ENCODE peak calls at places on chromosomes 2 and 18, in ten cellular contexts. One of them, this sample, is unnamed.

GRCh38 chr2:68225119-68225632 is 27.2 kb downstream of the PPP3R1 start:
- DNase-seq in kidney epithelial cell: no peak
- DNase-seq in osteocyte: no peak
- DNase-seq in ovary: no peak
- DNase-seq in activated effector memory CD4-positive, alpha-beta T cell treated with anti-CD3 and anti-CD28 coated beads, Interleukin-2, amount 50 U/mL, for 16 hours: peak; percentile 64
- DNase-seq in GM18507: no peak
- DNase-seq in upper lobe of right lung: no peak
- DNase-seq in sciatic nerve: no peak
- DNase-seq in M059J: no peak
- DNase-seq in A549: peak; percentile 77
- DNase-seq in this sample: no peak

GRCh38 chr2:177724398-177725287 is 332.1 kb downstream of the AGPS start:
- DNase-seq in kidney epithelial cell: peak; percentile 10
- DNase-seq in osteocyte: no peak
- DNase-seq in ovary: peak; percentile 39
- DNase-seq in activated effector memory CD4-positive, alpha-beta T cell treated with anti-CD3 and anti-CD28 coated beads, Interleukin-2, amount 50 U/mL, for 16 hours: peak; percentile 71
- DNase-seq in GM18507: peak; percentile 28
- DNase-seq in upper lobe of right lung: no peak
- DNase-seq in sciatic nerve: peak; percentile 75
- DNase-seq in M059J: peak; percentile 41
- DNase-seq in A549: peak; percentile 44
- DNase-seq in this sample: no peak

GRCh38 chr2:189485146-189485545 is 43.9 kb downstream of the WDR75 start:
- DNase-seq in kidney epithelial cell: no peak
- DNase-seq in osteocyte: no peak
- DNase-seq in ovary: no peak
- DNase-seq in activated effector memory CD4-positive, alpha-beta T cell treated with anti-CD3 and anti-CD28 coated beads, Interleukin-2, amount 50 U/mL, for 16 hours: no peak
- DNase-seq in GM18507: no peak
- DNase-seq in upper lobe of right lung: no peak
- DNase-seq in sciatic nerve: no peak
- DNase-seq in M059J: no peak
- DNase-seq in A549: no peak
- DNase-seq in this sample: no peak

GRCh38 chr2:18284331-18284730 is 276.1 kb downstream of the RDH14 start:
- DNase-seq in kidney epithelial cell: no peak
- DNase-seq in osteocyte: no peak
- DNase-seq in ovary: no peak
- DNase-seq in activated effector memory CD4-positive, alpha-beta T cell treated with anti-CD3 and anti-CD28 coated beads, Interleukin-2, amount 50 U/mL, for 16 hours: no peak
- DNase-seq in GM18507: no peak
- DNase-seq in upper lobe of right lung: no peak
- DNase-seq in sciatic nerve: no peak
- DNase-seq in M059J: no peak
- DNase-seq in A549: no peak
- DNase-seq in this sample: no peak

GRCh38 chr2:65300134-65300771 is 72.6 kb downstream of the ACTR2 start:
- DNase-seq in kidney epithelial cell: no peak
- DNase-seq in osteocyte: no peak
- DNase-seq in ovary: peak; percentile 88
- DNase-seq in activated effector memory CD4-positive, alpha-beta T cell treated with anti-CD3 and anti-CD28 coated beads, Interleukin-2, amount 50 U/mL, for 16 hours: no peak
- DNase-seq in GM18507: no peak
- DNase-seq in upper lobe of right lung: peak; percentile 71
- DNase-seq in sciatic nerve: peak; percentile 81
- DNase-seq in M059J: peak; percentile 66
- DNase-seq in A549: no peak
- DNase-seq in this sample: peak; percentile 88

GRCh38 chr2:230423851-230424458 is 8.0 kb downstream of the SP100 start:
- DNase-seq in kidney epithelial cell: no peak
- DNase-seq in osteocyte: no peak
- DNase-seq in ovary: no peak
- DNase-seq in activated effector memory CD4-positive, alpha-beta T cell treated with anti-CD3 and anti-CD28 coated beads, Interleukin-2, amount 50 U/mL, for 16 hours: no peak
- DNase-seq in GM18507: no peak
- DNase-seq in upper lobe of right lung: peak; percentile 70
- DNase-seq in sciatic nerve: no peak
- DNase-seq in M059J: peak; percentile 63
- DNase-seq in A549: no peak
- DNase-seq in this sample: no peak

GRCh38 chr2:120391905-120392665 is 46.1 kb downstream of the INHBB start:
- DNase-seq in kidney epithelial cell: no peak
- DNase-seq in osteocyte: peak; percentile 76
- DNase-seq in ovary: no peak
- DNase-seq in activated effector memory CD4-positive, alpha-beta T cell treated with anti-CD3 and anti-CD28 coated beads, Interleukin-2, amount 50 U/mL, for 16 hours: peak; percentile 43
- DNase-seq in GM18507: no peak
- DNase-seq in upper lobe of right lung: peak; percentile 54
- DNase-seq in sciatic nerve: peak; percentile 37
- DNase-seq in M059J: no peak
- DNase-seq in A549: no peak
- DNase-seq in this sample: no peak

GRCh38 chr2:169683054-169683424 is 11.2 kb downstream of the CFAP210 start:
- DNase-seq in kidney epithelial cell: no peak
- DNase-seq in osteocyte: no peak
- DNase-seq in ovary: no peak
- DNase-seq in activated effector memory CD4-positive, alpha-beta T cell treated with anti-CD3 and anti-CD28 coated beads, Interleukin-2, amount 50 U/mL, for 16 hours: no peak
- DNase-seq in GM18507: no peak
- DNase-seq in upper lobe of right lung: no peak
- DNase-seq in sciatic nerve: no peak
- DNase-seq in M059J: peak; percentile 19
- DNase-seq in A549: no peak
- DNase-seq in this sample: no peak

GRCh38 chr2:239750045-239750835 is 274.9 kb downstream of the NDUFA10 start:
- DNase-seq in kidney epithelial cell: no peak
- DNase-seq in osteocyte: no peak
- DNase-seq in ovary: no peak
- DNase-seq in activated effector memory CD4-positive, alpha-beta T cell treated with anti-CD3 and anti-CD28 coated beads, Interleukin-2, amount 50 U/mL, for 16 hours: no peak
- DNase-seq in GM18507: no peak
- DNase-seq in upper lobe of right lung: no peak
- DNase-seq in sciatic nerve: no peak
- DNase-seq in M059J: no peak
- DNase-seq in A549: no peak
- DNase-seq in this sample: no peak

GRCh38 chr2:217662984-217663602 is 339.7 kb downstream of the TNS1 start:
- DNase-seq in kidney epithelial cell: no peak
- DNase-seq in osteocyte: no peak
- DNase-seq in ovary: no peak
- DNase-seq in activated effector memory CD4-positive, alpha-beta T cell treated with anti-CD3 and anti-CD28 coated beads, Interleukin-2, amount 50 U/mL, for 16 hours: no peak
- DNase-seq in GM18507: no peak
- DNase-seq in upper lobe of right lung: no peak
- DNase-seq in sciatic nerve: no peak
- DNase-seq in M059J: peak; percentile 52
- DNase-seq in A549: no peak
- DNase-seq in this sample: no peak

GRCh38 chr2:196549052-196549451 is 90.5 kb upstream of the CCDC150 start:
- DNase-seq in kidney epithelial cell: no peak
- DNase-seq in osteocyte: no peak
- DNase-seq in ovary: no peak
- DNase-seq in activated effector memory CD4-positive, alpha-beta T cell treated with anti-CD3 and anti-CD28 coated beads, Interleukin-2, amount 50 U/mL, for 16 hours: no peak
- DNase-seq in GM18507: no peak
- DNase-seq in upper lobe of right lung: no peak
- DNase-seq in sciatic nerve: no peak
- DNase-seq in M059J: no peak
- DNase-seq in A549: no peak
- DNase-seq in this sample: no peak

GRCh38 chr2:195642677-195643063 is 14.4 kb upstream of the SLC39A10 start:
- DNase-seq in kidney epithelial cell: no peak
- DNase-seq in osteocyte: no peak
- DNase-seq in ovary: no peak
- DNase-seq in activated effector memory CD4-positive, alpha-beta T cell treated with anti-CD3 and anti-CD28 coated beads, Interleukin-2, amount 50 U/mL, for 16 hours: no peak
- DNase-seq in GM18507: no peak
- DNase-seq in upper lobe of right lung: no peak
- DNase-seq in sciatic nerve: no peak
- DNase-seq in M059J: no peak
- DNase-seq in A549: no peak
- DNase-seq in this sample: no peak

GRCh38 chr2:105789745-105790466 is 45.2 kb downstream of the NCK2 start:
- DNase-seq in kidney epithelial cell: no peak
- DNase-seq in osteocyte: no peak
- DNase-seq in ovary: no peak
- DNase-seq in activated effector memory CD4-positive, alpha-beta T cell treated with anti-CD3 and anti-CD28 coated beads, Interleukin-2, amount 50 U/mL, for 16 hours: peak; percentile 87
- DNase-seq in GM18507: peak; percentile 50
- DNase-seq in upper lobe of right lung: no peak
- DNase-seq in sciatic nerve: no peak
- DNase-seq in M059J: peak; percentile 88
- DNase-seq in A549: no peak
- DNase-seq in this sample: no peak

GRCh38 chr18:13445241-13445897 is 226.8 kb downstream of the LDLRAD4 start:
- DNase-seq in kidney epithelial cell: no peak
- DNase-seq in osteocyte: no peak
- DNase-seq in ovary: no peak
- DNase-seq in activated effector memory CD4-positive, alpha-beta T cell treated with anti-CD3 and anti-CD28 coated beads, Interleukin-2, amount 50 U/mL, for 16 hours: no peak
- DNase-seq in GM18507: no peak
- DNase-seq in upper lobe of right lung: no peak
- DNase-seq in sciatic nerve: no peak
- DNase-seq in M059J: no peak
- DNase-seq in A549: no peak
- DNase-seq in this sample: peak; percentile 10

GRCh38 chr2:128868686-128869551 is 550.3 kb upstream of the HS6ST1 start:
- DNase-seq in kidney epithelial cell: no peak
- DNase-seq in osteocyte: no peak
- DNase-seq in ovary: no peak
- DNase-seq in activated effector memory CD4-positive, alpha-beta T cell treated with anti-CD3 and anti-CD28 coated beads, Interleukin-2, amount 50 U/mL, for 16 hours: no peak
- DNase-seq in GM18507: no peak
- DNase-seq in upper lobe of right lung: no peak
- DNase-seq in sciatic nerve: no peak
- DNase-seq in M059J: no peak
- DNase-seq in A549: no peak
- DNase-seq in this sample: no peak

GRCh38 chr2:148201075-148202004 is 180.4 kb downstream of the MBD5 start:
- DNase-seq in kidney epithelial cell: no peak
- DNase-seq in osteocyte: no peak
- DNase-seq in ovary: no peak
- DNase-seq in activated effector memory CD4-positive, alpha-beta T cell treated with anti-CD3 and anti-CD28 coated beads, Interleukin-2, amount 50 U/mL, for 16 hours: peak; percentile 66
- DNase-seq in GM18507: peak; percentile 8
- DNase-seq in upper lobe of right lung: peak; percentile 72
- DNase-seq in sciatic nerve: no peak
- DNase-seq in M059J: peak; percentile 18
- DNase-seq in A549: peak; percentile 85
- DNase-seq in this sample: no peak

GRCh38 chr2:217491271-217491670 is 511.5 kb downstream of the TNS1 start:
- DNase-seq in kidney epithelial cell: no peak
- DNase-seq in osteocyte: no peak
- DNase-seq in ovary: no peak
- DNase-seq in activated effector memory CD4-positive, alpha-beta T cell treated with anti-CD3 and anti-CD28 coated beads, Interleukin-2, amount 50 U/mL, for 16 hours: no peak
- DNase-seq in GM18507: no peak
- DNase-seq in upper lobe of right lung: no peak
- DNase-seq in sciatic nerve: no peak
- DNase-seq in M059J: no peak
- DNase-seq in A549: no peak
- DNase-seq in this sample: no peak

GRCh38 chr2:72947947-72948346 is 30.6 kb downstream of the EMX1 start:
- DNase-seq in kidney epithelial cell: no peak
- DNase-seq in osteocyte: no peak
- DNase-seq in ovary: no peak
- DNase-seq in activated effector memory CD4-positive, alpha-beta T cell treated with anti-CD3 and anti-CD28 coated beads, Interleukin-2, amount 50 U/mL, for 16 hours: no peak
- DNase-seq in GM18507: no peak
- DNase-seq in upper lobe of right lung: no peak
- DNase-seq in sciatic nerve: no peak
- DNase-seq in M059J: no peak
- DNase-seq in A549: no peak
- DNase-seq in this sample: no peak

GRCh38 chr2:195813401-195813800 is 156.4 kb downstream of the SLC39A10 start:
- DNase-seq in kidney epithelial cell: no peak
- DNase-seq in osteocyte: no peak
- DNase-seq in ovary: no peak
- DNase-seq in activated effector memory CD4-positive, alpha-beta T cell treated with anti-CD3 and anti-CD28 coated beads, Interleukin-2, amount 50 U/mL, for 16 hours: no peak
- DNase-seq in GM18507: no peak
- DNase-seq in upper lobe of right lung: no peak
- DNase-seq in sciatic nerve: no peak
- DNase-seq in M059J: no peak
- DNase-seq in A549: no peak
- DNase-seq in this sample: no peak

GRCh38 chr18:79399275-79400081 is 3.7 kb downstream of the NFATC1 start:
- DNase-seq in kidney epithelial cell: no peak
- DNase-seq in osteocyte: no peak
- DNase-seq in ovary: no peak
- DNase-seq in activated effector memory CD4-positive, alpha-beta T cell treated with anti-CD3 and anti-CD28 coated beads, Interleukin-2, amount 50 U/mL, for 16 hours: peak; percentile 77
- DNase-seq in GM18507: no peak
- DNase-seq in upper lobe of right lung: peak; percentile 74
- DNase-seq in sciatic nerve: peak; percentile 72
- DNase-seq in M059J: no peak
- DNase-seq in A549: no peak
- DNase-seq in this sample: no peak

GRCh38 chr2:43531251-43531650 is 64.6 kb downstream of the THADA start:
- DNase-seq in kidney epithelial cell: no peak
- DNase-seq in osteocyte: no peak
- DNase-seq in ovary: no peak
- DNase-seq in activated effector memory CD4-positive, alpha-beta T cell treated with anti-CD3 and anti-CD28 coated beads, Interleukin-2, amount 50 U/mL, for 16 hours: no peak
- DNase-seq in GM18507: no peak
- DNase-seq in upper lobe of right lung: no peak
- DNase-seq in sciatic nerve: no peak
- DNase-seq in M059J: no peak
- DNase-seq in A549: no peak
- DNase-seq in this sample: no peak

GRCh38 chr18:46891742-46892214 is 25.5 kb downstream of the PIAS2 start:
- DNase-seq in kidney epithelial cell: no peak
- DNase-seq in osteocyte: no peak
- DNase-seq in ovary: no peak
- DNase-seq in activated effector memory CD4-positive, alpha-beta T cell treated with anti-CD3 and anti-CD28 coated beads, Interleukin-2, amount 50 U/mL, for 16 hours: no peak
- DNase-seq in GM18507: peak; percentile 52
- DNase-seq in upper lobe of right lung: no peak
- DNase-seq in sciatic nerve: no peak
- DNase-seq in M059J: no peak
- DNase-seq in A549: no peak
- DNase-seq in this sample: no peak

GRCh38 chr2:71748227-71748626 is 294.9 kb downstream of the DYSF start:
- DNase-seq in kidney epithelial cell: no peak
- DNase-seq in osteocyte: no peak
- DNase-seq in ovary: no peak
- DNase-seq in activated effector memory CD4-positive, alpha-beta T cell treated with anti-CD3 and anti-CD28 coated beads, Interleukin-2, amount 50 U/mL, for 16 hours: no peak
- DNase-seq in GM18507: no peak
- DNase-seq in upper lobe of right lung: no peak
- DNase-seq in sciatic nerve: peak; percentile 69
- DNase-seq in M059J: peak; percentile 93
- DNase-seq in A549: peak; percentile 41
- DNase-seq in this sample: no peak

GRCh38 chr2:62303818-62304217 is 107.9 kb downstream of the B3GNT2 start:
- DNase-seq in kidney epithelial cell: no peak
- DNase-seq in osteocyte: no peak
- DNase-seq in ovary: no peak
- DNase-seq in activated effector memory CD4-positive, alpha-beta T cell treated with anti-CD3 and anti-CD28 coated beads, Interleukin-2, amount 50 U/mL, for 16 hours: no peak
- DNase-seq in GM18507: no peak
- DNase-seq in upper lobe of right lung: no peak
- DNase-seq in sciatic nerve: no peak
- DNase-seq in M059J: no peak
- DNase-seq in A549: no peak
- DNase-seq in this sample: no peak

GRCh38 chr2:157424374-157424773 is 19.5 kb downstream of the CYTIP start:
- DNase-seq in kidney epithelial cell: no peak
- DNase-seq in osteocyte: no peak
- DNase-seq in ovary: no peak
- DNase-seq in activated effector memory CD4-positive, alpha-beta T cell treated with anti-CD3 and anti-CD28 coated beads, Interleukin-2, amount 50 U/mL, for 16 hours: no peak
- DNase-seq in GM18507: no peak
- DNase-seq in upper lobe of right lung: no peak
- DNase-seq in sciatic nerve: no peak
- DNase-seq in M059J: no peak
- DNase-seq in A549: no peak
- DNase-seq in this sample: no peak

GRCh38 chr18:73118121-73118816 is 250.5 kb upstream of the NETO1 start:
- DNase-seq in kidney epithelial cell: no peak
- DNase-seq in osteocyte: no peak
- DNase-seq in ovary: no peak
- DNase-seq in activated effector memory CD4-positive, alpha-beta T cell treated with anti-CD3 and anti-CD28 coated beads, Interleukin-2, amount 50 U/mL, for 16 hours: no peak
- DNase-seq in GM18507: no peak
- DNase-seq in upper lobe of right lung: no peak
- DNase-seq in sciatic nerve: no peak
- DNase-seq in M059J: peak; percentile 57
- DNase-seq in A549: no peak
- DNase-seq in this sample: no peak

GRCh38 chr2:212052412-212053159 is 486.0 kb downstream of the ERBB4 start:
- DNase-seq in kidney epithelial cell: no peak
- DNase-seq in osteocyte: no peak
- DNase-seq in ovary: no peak
- DNase-seq in activated effector memory CD4-positive, alpha-beta T cell treated with anti-CD3 and anti-CD28 coated beads, Interleukin-2, amount 50 U/mL, for 16 hours: no peak
- DNase-seq in GM18507: no peak
- DNase-seq in upper lobe of right lung: no peak
- DNase-seq in sciatic nerve: no peak
- DNase-seq in M059J: peak; percentile 93
- DNase-seq in A549: no peak
- DNase-seq in this sample: no peak

GRCh38 chr2:242044206-242044590 is 174.7 kb downstream of the RTP5 start:
- DNase-seq in kidney epithelial cell: no peak
- DNase-seq in osteocyte: peak; percentile 68
- DNase-seq in ovary: no peak
- DNase-seq in activated effector memory CD4-positive, alpha-beta T cell treated with anti-CD3 and anti-CD28 coated beads, Interleukin-2, amount 50 U/mL, for 16 hours: no peak
- DNase-seq in GM18507: no peak
- DNase-seq in upper lobe of right lung: no peak
- DNase-seq in sciatic nerve: no peak
- DNase-seq in M059J: no peak
- DNase-seq in A549: no peak
- DNase-seq in this sample: peak; percentile 34

This sample was measured in suprapubic skin.